ENCODE peak calls at places on chromosomes 4 and X, in four cellular contexts. H is GM12878, F is K562, N is HepG2. S is an unnamed sample.

GRCh38 chrX:134013528-134013927 is 28.1 kb upstream of the GPC3 start:
- DNase-seq in F (no peak), H (no peak), N (no peak), S (no peak)

GRCh38 chrX:53280703-53281320 is 572 bp downstream of the IQSEC2 start:
- DNase-seq in N (no peak), F (no peak), H (no peak), S (no peak)

GRCh38 chrX:129724767-129725166 is 14.0 kb upstream of the XPNPEP2 start:
- DNase-seq in H (no peak), N (no peak), F (no peak), S (no peak)

GRCh38 chrX:42505057-42505456 is 272.9 kb downstream of the PPP1R2C start:
- DNase-seq in H (no peak), F (no peak), N (no peak), S (no peak)

GRCh38 chrX:7552758-7553157 is 290.2 kb upstream of the VCX start:
- DNase-seq in H (no peak), N (no peak), F (no peak), S (no peak)

GRCh38 chr4:55444822-55445221 is 49.1 kb downstream of the TMEM165 start:
- DNase-seq in F (peak; percentile 15), N (peak; percentile 7), H (no peak), S (peak; percentile 8)

GRCh38 chr4:62709618-62710252 is 1509.6 kb downstream of the ADGRL3 start:
- DNase-seq in N (peak; percentile 34), H (no peak), F (peak; percentile 2), S (peak; percentile 21)

GRCh38 chrX:5458300-5458699 is 770.4 kb downstream of the NLGN4X start:
- DNase-seq in H (no peak), N (no peak), F (no peak), S (peak; percentile 4)

GRCh38 chr4:177595413-177595812 is 153.2 kb upstream of the AGA start:
- DNase-seq in F (no peak), N (no peak), H (no peak), S (no peak)

GRCh38 chr4:69830529-69831269 is 29.2 kb downstream of the SULT1E1 start:
- DNase-seq in F (no peak), H (no peak), N (peak; percentile 81), S (no peak)

GRCh38 chrX:104113237-104113965 is 1.1 kb downstream of the ZCCHC18 start:
- DNase-seq in H (no peak), F (peak; percentile 14), N (peak; percentile 2), S (peak; percentile 77)

GRCh38 chr4:13524504-13525243 is 19.6 kb downstream of the NKX3-2 start:
- DNase-seq in F (no peak), H (no peak), N (no peak), S (no peak)

GRCh38 chrX:134886201-134886600 is 104.6 kb upstream of the SMIM10 start:
- DNase-seq in N (peak; percentile 29), H (no peak), F (no peak), S (no peak)

GRCh38 chrX:40474205-40474626 is 106.6 kb upstream of the ATP6AP2 start:
- DNase-seq in F (no peak), H (no peak), N (peak; percentile 20), S (peak; percentile 41)

GRCh38 chr4:182604161-182604591 is 313.0 kb downstream of the DCTD start:
- DNase-seq in N (no peak), H (no peak), F (no peak), S (no peak)

GRCh38 chr4:150310159-150310895 is 232.1 kb downstream of the DCLK2 start:
- DNase-seq in F (no peak), N (no peak), H (no peak), S (no peak)

GRCh38 chr4:71389149-71389840 is 50.5 kb downstream of the SLC4A4 start:
- DNase-seq in H (no peak), F (no peak), N (no peak), S (no peak)
- TF ChIP-seq FOXM1 in H (no peak), F (no peak), N (no peak), S (no peak)

GRCh38 chr4:189374176-189374575 is 566.5 kb upstream of the FRG1 start:
- DNase-seq in H (no peak), F (no peak), N (no peak), S (no peak)
- TF ChIP-seq FOXK2 in H (no peak), F (no peak), N (no peak), S (no peak)

DNA sequence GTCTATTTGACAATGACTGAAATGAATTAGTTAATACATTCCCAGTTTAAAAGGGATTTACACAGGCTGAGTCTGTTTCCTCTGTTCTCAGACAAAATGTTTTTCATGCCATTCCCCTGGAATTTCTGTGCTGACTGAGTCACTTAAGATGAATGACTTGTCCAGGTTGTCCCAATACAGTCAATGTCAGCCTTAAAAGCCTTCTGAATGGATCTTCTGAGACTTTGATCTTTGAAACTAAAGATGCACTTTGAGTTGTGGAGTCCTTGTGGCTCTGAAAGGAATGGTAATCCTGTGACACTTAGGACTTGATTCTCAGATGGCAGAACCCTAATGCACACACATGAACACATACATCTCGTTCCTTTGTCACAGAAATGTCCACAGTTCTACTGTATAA is 622.2 kb upstream of the GRID2 start:
- DNase-seq in N (no peak), H (no peak), F (no peak), S (no peak)
- TF ChIP-seq BHLHE40 in N (no peak), H (no peak), F (no peak), S (no peak)

DNA sequence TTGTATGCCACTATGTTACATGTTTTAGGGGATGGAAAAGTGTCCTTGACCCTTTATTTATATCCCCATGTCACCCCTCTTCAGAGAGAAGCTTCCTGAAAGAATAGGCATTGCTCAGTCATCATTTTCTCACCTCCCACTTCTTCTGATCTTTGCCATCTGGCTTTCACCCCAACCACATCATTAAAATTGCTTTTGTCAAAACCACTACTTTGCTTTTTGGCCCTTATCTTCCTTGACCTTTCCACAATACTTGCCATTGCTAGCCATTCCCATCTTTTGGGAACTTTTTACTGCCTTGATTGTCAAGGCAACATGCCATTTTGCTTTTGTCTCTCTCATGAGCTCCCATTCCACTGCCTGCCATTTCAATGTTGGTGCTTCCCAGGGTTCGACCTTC is 14.9 kb upstream of the FAM9B start:
- DNase-seq in N (no peak), F (no peak), H (no peak), S (no peak)
- TF ChIP-seq FOXM1 in N (no peak), F (no peak), H (no peak), S (no peak)

GRCh38 chr4:170109586-170110289 is 20.0 kb upstream of the AADAT start:
- DNase-seq in F (no peak), H (no peak), N (no peak), S (no peak)
- TF ChIP-seq FOXK2 in F (no peak), H (no peak), N (no peak), S (no peak)

GRCh38 chr4:109998867-109999303 is 86.2 kb downstream of the EGF start:
- DNase-seq in F (peak; percentile 57), H (peak; percentile 38), N (peak; percentile 73), S (peak; percentile 50)
- TF ChIP-seq BHLHE40 in F (no peak), H (no peak), N (no peak), S (no peak)

GRCh38 chrX:67436867-67437266 is 107.0 kb upstream of the AR start:
- DNase-seq in N (no peak), H (no peak), F (no peak), S (no peak)
- TF ChIP-seq FOXM1 in N (no peak), H (no peak), F (no peak), S (no peak)

GRCh38 chr4:1051472-1051871 is 40.0 kb downstream of the FGFRL1 start:
- DNase-seq in F (no peak), H (no peak), N (no peak), S (no peak)

GRCh38 chr4:1048781-1049590 is 37.6 kb downstream of the FGFRL1 start:
- DNase-seq in H (no peak), N (no peak), F (no peak), S (no peak)

GRCh38 chr4:1052231-1052671 is 40.8 kb downstream of the FGFRL1 start:
- DNase-seq in H (no peak), F (no peak), N (no peak), S (no peak)

GRCh38 chr4:1049591-1049905 is 38.1 kb downstream of the FGFRL1 start:
- DNase-seq in H (no peak), F (no peak), N (no peak), S (no peak)

DNA sequence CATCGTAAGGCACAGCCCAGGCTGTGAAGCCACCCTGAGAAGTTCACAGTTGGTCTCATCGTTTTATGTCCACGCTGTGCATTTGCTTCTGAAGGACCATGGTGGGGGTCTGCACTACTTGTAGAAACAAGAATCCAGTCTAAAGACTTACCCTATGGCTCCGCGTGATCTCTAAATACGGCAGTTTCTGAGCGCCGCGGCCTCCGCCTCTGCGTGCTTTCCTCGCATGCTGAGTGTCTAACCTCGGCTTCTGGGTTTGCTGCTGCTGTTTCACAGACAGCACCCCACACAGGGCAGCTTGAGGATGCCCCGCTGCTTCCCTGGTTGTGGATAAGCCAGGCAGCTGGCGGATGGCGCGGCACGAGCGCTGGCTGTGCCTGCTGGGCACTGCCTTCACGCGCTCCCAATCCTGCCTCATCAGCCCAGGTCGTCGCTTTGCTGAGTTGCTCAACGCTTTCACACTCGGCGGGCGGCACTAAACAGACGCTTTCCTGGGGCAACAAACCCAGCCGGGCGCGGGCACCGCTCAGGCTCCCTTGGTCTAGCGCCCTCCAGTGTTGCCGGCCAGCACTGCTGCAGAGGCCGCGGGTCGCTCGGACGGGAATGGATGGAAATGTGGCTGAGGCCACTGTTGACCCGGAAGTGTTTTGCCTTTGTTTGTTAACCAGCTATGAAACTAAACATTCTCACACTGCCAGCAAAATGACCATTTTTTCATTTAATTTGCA is 39.2 kb downstream of the FGFRL1 start:
- DNase-seq in H (no peak), N (no peak), F (peak; percentile 20), S (no peak)
- TF ChIP-seq FOXK2 in H (no peak), N (no peak), F (no peak), S (no peak)

DNA sequence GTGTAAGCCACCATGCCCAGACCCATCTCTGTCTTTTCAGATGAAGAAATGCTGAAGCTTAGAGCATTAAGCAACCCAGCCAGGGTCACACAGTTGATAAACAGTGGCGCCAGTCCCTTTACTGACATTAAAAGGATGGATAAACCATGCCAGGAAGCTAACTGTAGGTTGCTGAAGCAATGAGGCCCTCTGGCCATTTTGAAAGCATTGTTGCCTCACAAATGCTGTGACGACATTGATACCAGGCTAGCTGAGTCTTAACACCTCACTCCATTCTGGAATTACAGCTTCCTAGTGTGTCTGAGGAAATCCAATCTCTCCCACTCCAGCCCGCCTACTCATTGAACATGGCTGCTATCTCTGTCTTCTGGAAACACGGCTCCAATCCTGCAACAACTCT is 89.7 kb downstream of the LNX1 start:
- DNase-seq in H (no peak), N (no peak), F (no peak), S (no peak)
- TF ChIP-seq BHLHE40 in H (no peak), N (no peak), F (no peak), S (no peak)

S was measured in HEK293T.